ENCODE peak calls at places on chromosome 20, in seven cellular contexts. I is AG10803; Q is CD4-positive, alpha-beta memory T cell; P is BJ; M is AG04450; E is mesendoderm; R is cardiac fibroblast. Y is an unnamed sample.

GRCh38 chr20:29300579-29301551 is 1956.6 kb upstream of the DEFB115 start:
- DNase-seq in I (no peak), Q (no peak), P (no peak), M (no peak), E (no peak), R (no peak), Y (no peak)

GRCh38 chr20:11387189-11387754 is 530.4 kb upstream of the BTBD3 start:
- DNase-seq in I (peak), Q (no peak), P (peak), M (peak), E (no peak), R (peak), Y (peak)

GRCh38 chr20:1835531-1835930 is 59.7 kb upstream of the SIRPA start:
- DNase-seq in I (no peak), Q (no peak), P (no peak), M (no peak), E (no peak), R (no peak), Y (no peak)

GRCh38 chr20:59972037-59972801 is 14.0 kb downstream of the CDH26 start:
- DNase-seq in I (no peak), Q (no peak), P (no peak), M (no peak), E (no peak), R (no peak), Y (no peak)

GRCh38 chr20:64144144-64144912 is 19.9 kb upstream of the MYT1 start:
- DNase-seq in I (no peak), Q (no peak), P (no peak), M (no peak), E (no peak), R (no peak), Y (no peak)

GRCh38 chr20:35974256-35974655 is 5.9 kb downstream of the CNBD2 start:
- DNase-seq in I (no peak), Q (no peak), P (no peak), M (no peak), E (no peak), R (no peak), Y (no peak)

GRCh38 chr20:8757146-8757545 is 311.7 kb upstream of the PLCB4 start:
- DNase-seq in I (peak), Q (no peak), P (peak), M (peak), E (no peak), R (peak), Y (peak)

GRCh38 chr20:59144831-59145196 is 18.8 kb upstream of the ZNF831 start:
- DNase-seq in I (no peak), Q (no peak), P (no peak), M (no peak), E (no peak), R (no peak), Y (no peak)

GRCh38 chr20:60977896-60978295 is 274.2 kb upstream of the CDH4 start:
- DNase-seq in I (no peak), Q (no peak), P (no peak), M (no peak), E (no peak), R (no peak), Y (no peak)

GRCh38 chr20:23142162-23143050 is 56.3 kb upstream of the CD93 start:
- DNase-seq in I (no peak), Q (no peak), P (no peak), M (no peak), E (no peak), R (no peak), Y (no peak)

GRCh38 chr20:61516398-61517208 is 264.5 kb downstream of the CDH4 start:
- DNase-seq in I (peak), Q (no peak), P (no peak), M (no peak), E (no peak), R (no peak), Y (no peak)

GRCh38 chr20:38434770-38435554 is at the start of gene SNHG17:
- DNase-seq in I (peak), Q (peak), P (peak), M (peak), E (peak), R (peak), Y (peak)

GRCh38 chr20:38433304-38433972 is 1.7 kb downstream of the SNHG17 start:
- DNase-seq in I (no peak), Q (no peak), P (no peak), M (no peak), E (no peak), R (no peak), Y (no peak)

GRCh38 chr20:38435555-38435939 is 419 bp upstream of the SNHG17 start:
- DNase-seq in I (peak), Q (no peak), P (no peak), M (no peak), E (peak), R (peak), Y (peak)

GRCh38 chr20:38432292-38432691 is 2.8 kb downstream of the SNHG17 start:
- DNase-seq in I (no peak), Q (no peak), P (no peak), M (no peak), E (no peak), R (no peak), Y (no peak)

GRCh38 chr20:38434310-38434741 is 802 bp downstream of the SNHG17 start:
- DNase-seq in I (no peak), Q (peak), P (no peak), M (no peak), E (peak), R (peak), Y (no peak)
- H3K4me3 ChIP-seq in I (peak), Q (peak), P (peak), M (peak), E (peak), R (peak), Y (peak)

GRCh38 chr20:51634257-51634656 is 91.7 kb upstream of the NFATC2 start:
- DNase-seq in I (no peak), Q (no peak), P (no peak), M (no peak), E (no peak), R (no peak), Y (no peak)
- H3K4me3 ChIP-seq in I (no peak), Q (no peak), P (no peak), M (no peak), E (no peak), R (no peak), Y (no peak)

GRCh38 chr20:56685879-56686278 is 56.8 kb downstream of the TFAP2C start:
- DNase-seq in I (no peak), Q (no peak), P (no peak), M (no peak), E (no peak), R (no peak), Y (no peak)

GRCh38 chr20:56688106-56688505 is 59.0 kb downstream of the TFAP2C start:
- DNase-seq in I (no peak), Q (no peak), P (no peak), M (no peak), E (no peak), R (no peak), Y (no peak)

GRCh38 chr20:56689318-56689717 is 60.2 kb downstream of the TFAP2C start:
- DNase-seq in I (peak), Q (no peak), P (peak), M (no peak), E (peak), R (peak), Y (peak)

GRCh38 chr20:56689852-56690485 is 60.9 kb downstream of the TFAP2C start:
- DNase-seq in I (peak), Q (no peak), P (peak), M (no peak), E (no peak), R (peak), Y (peak)

GRCh38 chr20:56687061-56687460 is 58.0 kb downstream of the TFAP2C start:
- DNase-seq in I (no peak), Q (no peak), P (no peak), M (no peak), E (no peak), R (no peak), Y (no peak)
- H3K4me3 ChIP-seq in I (no peak), Q (no peak), P (no peak), M (no peak), E (no peak), R (no peak), Y (no peak)

GRCh38 chr20:15346657-15347280 is 1009.4 kb upstream of the FLRT3 start:
- DNase-seq in I (no peak), Q (no peak), P (no peak), M (no peak), E (no peak), R (no peak), Y (no peak)
- H3K4me3 ChIP-seq in I (no peak), Q (no peak), P (no peak), M (no peak), E (no peak), R (no peak), Y (no peak)

DNA sequence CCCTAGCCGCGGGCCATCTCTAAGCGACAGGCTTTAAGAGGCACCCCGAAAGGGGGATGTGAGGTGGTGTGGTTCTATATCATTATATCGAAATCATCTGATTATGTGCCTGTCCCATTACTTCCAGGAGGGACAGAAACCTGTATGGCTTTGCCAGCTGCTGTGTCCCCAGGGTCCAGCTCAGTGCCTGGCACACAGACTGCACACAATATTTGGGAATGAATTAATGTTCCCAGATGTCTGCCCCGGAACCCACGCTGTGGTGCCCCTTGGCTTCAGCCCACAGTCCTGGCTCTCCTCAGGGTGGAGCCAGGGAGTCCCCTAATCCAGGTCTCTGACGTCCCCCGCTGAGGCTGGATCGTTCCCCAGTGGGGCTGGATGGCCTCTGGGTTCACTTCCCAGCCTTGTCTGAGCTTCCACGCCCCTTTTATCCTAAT is 8.9 kb upstream of the AHCY start:
- DNase-seq in I (no peak), Q (no peak), P (no peak), M (no peak), E (no peak), R (no peak), Y (no peak)
- H3K4me3 ChIP-seq in I (no peak), Q (no peak), P (no peak), M (no peak), E (no peak), R (no peak), Y (peak)

GRCh38 chr20:31822421-31823330 is 3.5 kb downstream of the MYLK2 start:
- DNase-seq in I (peak), Q (peak), P (no peak), M (no peak), E (peak), R (peak), Y (no peak)
- H3K4me3 ChIP-seq in I (no peak), Q (no peak), P (peak), M (peak), E (no peak), R (no peak), Y (peak)

Y was measured in AG09309.